ENCODE peak calls at places on chromosome 9, in ten cellular contexts. K is HFFc6, Y is MCF 10A, W is GM23338, G is lung, J is astrocyte of the spinal cord, Q is ascending aorta, C is endothelial cell, E is GM13977, A is AG04450. I is an unnamed sample.

GRCh38 chr9:98255064-98255577 is 328 bp downstream of the TBC1D2 start:
- DNase-seq in K (peak; percentile 50), J (peak; percentile 55), E (no peak), Q (no peak), Y (no peak), G (no peak), W (peak; percentile 87), C (peak; percentile 38), A (no peak), I (peak; percentile 31)

GRCh38 chr9:278651-279050 is 64.0 kb downstream of the DOCK8 start:
- DNase-seq in E (no peak), W (no peak), Y (no peak), C (no peak), K (no peak), J (no peak), Q (no peak), A (no peak), G (no peak), I (no peak)

GRCh38 chr9:21770877-21771560 is 31.4 kb upstream of the MTAP start:
- DNase-seq in K (peak; percentile 81), J (peak; percentile 89), A (peak; percentile 34), E (no peak), C (no peak), G (no peak), Q (no peak), Y (no peak), W (no peak), I (no peak)

GRCh38 chr9:106581973-106582372 is 281.0 kb upstream of the ZNF462 start:
- DNase-seq in Y (no peak), G (no peak), A (no peak), E (no peak), W (no peak), Q (no peak), J (no peak), C (no peak), K (no peak), I (no peak)

GRCh38 chr9:137435381-137435891 is 5.7 kb downstream of the ENTPD8 start:
- DNase-seq in C (no peak), E (no peak), Q (no peak), G (no peak), A (no peak), J (no peak), K (no peak), W (no peak), Y (no peak), I (no peak)

GRCh38 chr9:27572566-27572917 is 739 bp downstream of the C9orf72 start:
- DNase-seq in E (peak; percentile 58), K (peak; percentile 43), W (peak; percentile 63), C (peak; percentile 10), A (no peak), G (peak; percentile 62), J (peak; percentile 46), Q (peak; percentile 82), Y (peak; percentile 54), I (peak; percentile 32)

GRCh38 chr9:13395086-13395485 is 115.6 kb upstream of the MPDZ start:
- DNase-seq in Q (no peak), A (no peak), C (no peak), G (no peak), K (no peak), E (no peak), Y (no peak), J (no peak), W (no peak), I (no peak)

GRCh38 chr9:99601506-99601905 is 220.2 kb upstream of the NR4A3 start:
- DNase-seq in A (no peak), Y (peak; percentile 28), E (no peak), G (no peak), C (no peak), J (no peak), K (no peak), W (no peak), Q (no peak), I (no peak)

GRCh38 chr9:111525056-111525977 is at the start of gene ZNF483:
- DNase-seq in Q (peak; percentile 78), K (peak; percentile 7), W (peak; percentile 94), G (peak; percentile 72), J (peak; percentile 77), Y (peak; percentile 84), E (peak; percentile 69), C (peak; percentile 90), A (peak; percentile 32), I (peak; percentile 59)

GRCh38 chr9:91589101-91589553 is 165.5 kb upstream of the NFIL3 start:
- DNase-seq in E (peak; percentile 19), C (no peak), G (no peak), A (peak; percentile 59), K (peak; percentile 1), Y (peak; percentile 100), Q (no peak), W (no peak), J (peak; percentile 75), I (peak; percentile 55)

GRCh38 chr9:109171926-109172325 is 4.9 kb upstream of the FRRS1L start:
- DNase-seq in K (no peak), Q (no peak), A (no peak), J (peak; percentile 49), Y (peak; percentile 35), W (no peak), E (no peak), G (no peak), C (no peak), I (no peak)

DNA sequence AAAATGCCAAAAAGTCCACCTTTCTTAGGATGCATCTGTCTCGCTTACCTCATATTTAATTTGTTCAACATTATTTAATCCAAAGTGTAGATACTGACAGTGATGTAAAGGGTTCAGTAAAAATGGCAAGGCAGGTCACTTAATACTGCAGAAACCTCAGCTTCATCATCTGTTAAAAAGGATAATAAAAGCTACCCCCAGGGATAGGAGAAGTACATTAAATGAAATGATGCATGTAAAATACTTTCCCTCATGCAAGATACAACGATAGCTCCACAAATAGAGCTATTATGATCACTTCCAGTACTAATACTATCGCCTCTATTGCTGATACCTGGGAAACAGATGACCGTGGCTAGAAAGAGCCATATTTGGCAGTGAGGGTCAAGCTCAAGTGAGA is 82.9 kb downstream of the SLC1A1 start:
- DNase-seq in Y (no peak), C (no peak), Q (no peak), G (no peak), W (no peak), K (no peak), E (no peak), A (no peak), J (no peak), I (no peak)
- TF ChIP-seq CTCF in Y (no peak), C (no peak), Q (no peak), G (no peak), W (no peak), K (no peak), E (no peak), A (no peak), J (no peak), I (no peak)

GRCh38 chr9:128438343-128439109 is 17.3 kb upstream of the ODF2 start:
- DNase-seq in C (peak; percentile 92), E (peak; percentile 88), G (peak; percentile 85), Q (peak; percentile 89), Y (peak; percentile 85), W (peak; percentile 95), A (peak; percentile 56), J (peak; percentile 63), K (peak; percentile 55), I (peak; percentile 93)
- TF ChIP-seq CTCF in C (peak; percentile 97), E (peak; percentile 94), G (peak; percentile 74), Q (peak; percentile 91), Y (peak; percentile 90), W (peak; percentile 99), A (peak; percentile 94), J (peak; percentile 93), K (peak; percentile 99), I (no peak)

DNA sequence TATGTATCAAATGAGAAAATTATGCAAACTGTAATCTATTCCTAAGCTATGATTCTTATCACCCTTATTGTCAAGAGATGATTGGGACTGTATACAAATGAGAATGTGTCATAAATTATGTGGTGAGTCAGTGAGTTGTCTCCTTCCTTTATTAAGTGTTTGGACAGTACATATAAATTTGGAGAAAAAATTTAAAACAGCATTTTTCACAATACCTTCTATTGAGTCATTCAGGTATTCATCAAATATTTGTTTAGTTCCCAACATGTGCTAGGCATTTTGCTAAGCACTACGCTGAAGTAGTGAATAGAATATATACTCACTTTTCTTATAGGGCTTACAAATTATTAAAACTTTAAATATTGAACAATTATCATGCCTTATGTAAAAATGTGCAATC is 36.3 kb upstream of the PTPRD start:
- DNase-seq in E (no peak), K (no peak), C (no peak), W (no peak), Q (no peak), J (no peak), G (no peak), A (no peak), Y (no peak), I (no peak)
- TF ChIP-seq CTCF in E (no peak), K (no peak), C (no peak), W (no peak), Q (no peak), J (no peak), G (no peak), A (no peak), Y (no peak), I (no peak)

GRCh38 chr9:19372576-19372975 is 7.5 kb downstream of the RPS6 start:
- DNase-seq in K (no peak), Q (no peak), W (no peak), C (no peak), E (no peak), Y (no peak), A (no peak), J (no peak), G (no peak), I (no peak)

GRCh38 chr9:19369107-19369506 is 10.9 kb downstream of the RPS6 start:
- DNase-seq in W (no peak), A (no peak), Y (no peak), G (no peak), J (no peak), C (no peak), K (no peak), E (no peak), Q (no peak), I (no peak)

GRCh38 chr9:19375536-19375935 is 4.5 kb downstream of the RPS6 start:
- DNase-seq in G (no peak), E (no peak), J (no peak), Q (no peak), C (no peak), K (peak; percentile 46), Y (no peak), W (no peak), A (no peak), I (no peak)

GRCh38 chr9:19373527-19373926 is 6.5 kb downstream of the RPS6 start:
- DNase-seq in J (no peak), A (no peak), Y (no peak), K (no peak), G (no peak), Q (no peak), W (no peak), E (no peak), C (no peak), I (no peak)

GRCh38 chr9:19371942-19372341 is 8.1 kb downstream of the RPS6 start:
- DNase-seq in E (no peak), A (no peak), G (no peak), Y (no peak), Q (no peak), C (no peak), K (no peak), J (no peak), W (peak; percentile 46), I (no peak)
- TF ChIP-seq CTCF in E (no peak), A (no peak), G (no peak), Y (no peak), Q (no peak), C (no peak), K (no peak), J (no peak), W (no peak), I (no peak)

GRCh38 chr9:68472119-68472518 is 68.6 kb downstream of the TMEM252 start:
- DNase-seq in Y (no peak), W (no peak), Q (no peak), K (no peak), G (no peak), A (no peak), C (no peak), J (no peak), E (no peak), I (no peak)
- TF ChIP-seq CTCF in Y (no peak), W (no peak), Q (no peak), K (no peak), G (no peak), A (no peak), C (no peak), J (no peak), E (no peak), I (no peak)